ENCODE peak calls at places on chromosomes 4 and X, in four cellular contexts. A is GM23338, F is neuronal stem cell, I is keratinocyte. S is an unnamed sample.

GRCh38 chrX:51891821-51892551 is 1.4 kb upstream of the MAGED1 start:
- DNase-seq in A (peak; percentile 4), F (no peak), I (no peak), S (peak; percentile 70)

GRCh38 chr4:27366424-27366823 is 505.8 kb downstream of the STIM2 start:
- DNase-seq in A (no peak), F (no peak), I (no peak), S (no peak)

GRCh38 chr4:61204353-61204752 is 4.2 kb downstream of the ADGRL3 start:
- DNase-seq in A (peak; percentile 55), F (peak; percentile 63), I (peak; percentile 53), S (no peak)

GRCh38 chrX:125422986-125423385 is 103.3 kb downstream of the TEX13C start:
- DNase-seq in A (no peak), F (no peak), I (no peak), S (no peak)

GRCh38 chr4:159290321-159291030 is 187.6 kb downstream of the RAPGEF2 start:
- DNase-seq in A (no peak), F (no peak), I (no peak), S (no peak)

GRCh38 chrX:73913580-73913979 is 350.6 kb downstream of the CHIC1 start:
- DNase-seq in A (no peak), F (no peak), I (no peak), S (no peak)

GRCh38 chrX:56812515-56813105 is 83.6 kb downstream of the NBDY start:
- DNase-seq in A (no peak), F (no peak), I (no peak), S (peak; percentile 14)

GRCh38 chr4:75254745-75255144 is 259.5 kb downstream of the RCHY1 start:
- DNase-seq in A (no peak), F (no peak), I (no peak), S (no peak)

GRCh38 chr4:37601527-37601926 is 84.6 kb downstream of the RELL1 start:
- DNase-seq in A (no peak), F (no peak), I (no peak), S (no peak)

GRCh38 chr4:37604464-37604863 is 81.7 kb downstream of the RELL1 start:
- DNase-seq in A (no peak), F (no peak), I (no peak), S (no peak)

GRCh38 chr4:37603070-37603468 is 83.1 kb downstream of the RELL1 start:
- DNase-seq in A (peak; percentile 79), F (peak; percentile 57), I (peak; percentile 5), S (peak; percentile 60)

GRCh38 chr4:37603711-37604110 is 82.5 kb downstream of the RELL1 start:
- DNase-seq in A (no peak), F (no peak), I (no peak), S (no peak)

DNA sequence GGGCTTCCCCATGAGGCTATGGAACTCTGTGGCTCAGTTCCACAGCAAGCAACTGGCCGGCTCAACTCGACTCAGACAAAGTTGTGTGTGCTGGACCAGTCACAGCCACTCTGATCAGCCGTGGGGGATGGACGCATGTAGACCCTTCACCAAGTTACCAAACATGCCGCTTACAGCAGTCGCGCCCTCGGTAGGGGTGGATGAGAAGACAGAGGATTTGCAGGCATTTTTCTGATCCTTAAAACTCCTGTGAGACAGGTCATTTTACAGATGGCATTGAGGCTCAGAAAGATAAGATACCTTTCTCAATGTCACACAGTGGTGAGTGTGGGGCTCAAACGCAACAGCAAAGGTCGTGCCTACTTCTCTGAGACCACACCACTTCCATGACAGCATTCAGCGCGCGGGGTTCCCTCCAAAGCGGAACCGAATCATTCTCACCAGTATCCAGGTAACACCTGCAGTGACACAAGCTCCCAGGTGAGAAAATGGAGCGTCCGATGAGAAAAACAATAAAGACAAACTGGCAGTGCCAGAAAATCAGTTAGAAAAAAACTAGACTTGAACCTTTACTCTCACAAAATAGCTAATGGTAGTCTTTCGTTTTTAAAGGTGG is 83.6 kb downstream of the RELL1 start:
- DNase-seq in A (peak; percentile 51), F (no peak), I (no peak), S (no peak)
- H2AFZ ChIP-seq in A (peak overlapping the region; percentile 90), F (peak overlapping the region; percentile 75), I (no peak overlapping the region), S (no peak overlapping the region)

GRCh38 chrX:30957753-30958152 is 68.7 kb upstream of the TAB3 start:
- DNase-seq in A (no peak), F (no peak), I (no peak), S (no peak)
- H3K36me3 ChIP-seq in A (no peaks in the 10 kb centered on the region), F (no peaks in the 10 kb centered on the region), I (no peaks in the 10 kb centered on the region), S (no peaks in the 10 kb centered on the region)

GRCh38 chrX:85221361-85221760 is 22.2 kb downstream of the SATL1 start:
- DNase-seq in A (no peak), F (no peak), I (no peak), S (no peak)
- H2AFZ ChIP-seq in A (no peak overlapping the region), F (no peak overlapping the region), I (no peak overlapping the region), S (no peak overlapping the region)

DNA sequence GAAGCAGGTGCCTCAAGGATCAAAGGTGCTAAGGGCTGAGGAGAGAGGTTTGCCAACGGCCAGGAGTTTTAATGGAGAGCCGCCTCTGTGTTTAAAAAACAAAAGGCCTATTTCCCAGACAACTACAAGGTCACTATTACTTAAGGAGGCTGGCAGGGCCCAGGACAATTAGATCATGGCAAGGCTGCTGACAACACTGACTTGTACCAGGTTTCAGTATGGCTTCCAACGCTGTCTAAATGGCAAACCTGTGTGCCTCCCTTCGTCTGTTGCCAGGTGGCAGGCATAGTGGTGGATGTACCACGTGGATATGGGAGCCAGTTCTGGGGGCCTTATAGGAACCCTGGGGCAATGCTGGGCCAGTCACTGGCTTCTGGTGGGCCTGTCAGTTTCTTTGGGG is 41.0 kb downstream of the NSG1 start:
- DNase-seq in A (no peak), F (no peak), I (no peak), S (no peak)
- H3K36me3 ChIP-seq in A (peaks cover 3% of the 10 kb centered on the region), F (peaks cover 47% of the 10 kb centered on the region), I (peaks cover 10% of the 10 kb centered on the region), S (peaks cover 17% of the 10 kb centered on the region)

DNA sequence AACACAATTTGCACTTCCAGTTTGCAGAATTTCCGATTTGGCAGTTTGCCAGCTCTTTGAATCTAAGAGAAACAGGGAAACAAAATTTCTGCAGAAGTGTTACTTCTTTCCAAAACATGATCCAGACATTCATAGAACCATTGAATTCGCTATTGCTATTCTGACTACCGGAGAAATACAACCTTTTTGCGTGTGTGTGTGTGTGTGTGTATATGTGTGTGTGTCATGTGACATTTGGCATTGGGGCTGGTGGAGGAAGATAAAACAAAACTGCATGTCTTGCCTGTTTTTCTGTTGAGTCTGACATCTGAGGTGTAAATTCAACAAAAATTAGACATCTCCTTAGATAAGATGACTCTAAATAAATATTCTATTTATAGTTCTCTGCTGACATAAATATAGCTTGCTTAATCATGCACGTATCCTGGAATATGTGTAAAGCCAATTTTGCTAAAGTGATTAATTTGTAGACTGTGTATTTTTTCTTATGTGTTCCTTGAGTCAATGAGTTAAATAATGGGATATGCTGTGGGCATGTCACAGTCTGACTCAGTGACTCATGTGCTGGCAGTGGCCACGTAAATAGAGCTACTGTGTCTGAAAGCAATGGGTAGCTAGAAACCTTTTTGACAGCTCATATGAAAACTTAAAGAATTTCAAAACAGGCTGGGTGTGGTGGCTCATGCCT is 98.9 kb downstream of the HPGD start:
- DNase-seq in A (no peak), F (no peak), I (peak; percentile 67), S (no peak)
- H2AFZ ChIP-seq in A (no peak overlapping the region), F (no peak overlapping the region), I (no peak overlapping the region), S (peak overlapping the region; percentile 19)

GRCh38 chr4:1222036-1222789 is 26.7 kb downstream of the CTBP1 start:
- DNase-seq in A (no peak), F (no peak), I (no peak), S (no peak)
- H3K36me3 ChIP-seq in A (peaks cover 11% of the 10 kb centered on the region), F (peaks cover 86% of the 10 kb centered on the region), I (peaks cover 21% of the 10 kb centered on the region), S (peaks cover 68% of the 10 kb centered on the region)

S was measured in OCI-LY7.